ENCODE peak calls at places on chromosomes 13 and 19, in nine cellular contexts. I is Right ventricle myocardium superior; H is activated CD4-positive, alpha-beta T cell treated with anti-CD3 and anti-CD28 coated beads for 4 hours; W is A172; R is omental fat pad; B is H9; P is psoas muscle; O is CD8-positive, alpha-beta memory T cell; Q is non-pigmented ciliary epithelial cell. C is an unnamed sample.

GRCh38 chr13:86085890-86086289 is 286.7 kb upstream of the SLITRK6 start:
- DNase-seq in Q (no peak), O (no peak), P (no peak), R (no peak), B (no peak), H (no peak), W (no peak), I (no peak), C (no peak)

GRCh38 chr19:20661150-20661819 is at the start of gene ZNF626:
- DNase-seq in H (peak; percentile 88), P (peak; percentile 96), B (peak; percentile 97), Q (peak; percentile 91), I (peak; percentile 97), R (peak; percentile 97), O (peak; percentile 88), W (peak; percentile 55), C (peak; percentile 98)

GRCh38 chr19:46471116-46471733 is at the start of gene PNMA8A:
- DNase-seq in W (no peak), Q (no peak), H (no peak), P (peak; percentile 83), O (no peak), R (no peak), B (peak; percentile 95), I (peak; percentile 86), C (peak; percentile 52)

GRCh38 chr13:98963917-98964316 is 13.9 kb downstream of the DOCK9 start:
- DNase-seq in Q (no peak), P (no peak), H (no peak), I (no peak), O (no peak), R (no peak), W (no peak), B (no peak), C (no peak)

GRCh38 chr19:16605552-16605951 is 22.5 kb downstream of the MED26 start:
- DNase-seq in P (no peak), H (no peak), Q (no peak), I (peak; percentile 65), B (no peak), O (no peak), W (no peak), R (no peak), C (no peak)

GRCh38 chr13:30736461-30736860 is 1.1 kb downstream of the ALOX5AP start:
- DNase-seq in W (no peak), O (no peak), R (no peak), P (no peak), I (no peak), Q (no peak), B (no peak), H (no peak), C (no peak)

GRCh38 chr13:41222259-41222852 is 28.0 kb upstream of the KBTBD7 start:
- DNase-seq in O (peak; percentile 38), P (no peak), I (no peak), R (no peak), W (peak; percentile 49), Q (no peak), H (peak; percentile 45), B (peak; percentile 67), C (no peak)

GRCh38 chr13:75305057-75305456 is 176.9 kb downstream of the TBC1D4 start:
- DNase-seq in I (no peak), B (no peak), O (no peak), Q (no peak), P (no peak), R (no peak), H (no peak), W (no peak), C (no peak)

GRCh38 chr19:44476559-44477408 is 23.5 kb downstream of the ZNF180 start:
- DNase-seq in I (no peak), P (no peak), W (peak; percentile 19), O (no peak), Q (no peak), B (no peak), R (no peak), H (no peak), C (no peak)

GRCh38 chr19:10884273-10884672 is 12.9 kb downstream of the CARM1 start:
- DNase-seq in R (no peak), Q (no peak), W (peak; percentile 34), O (no peak), H (no peak), P (no peak), I (no peak), B (no peak), C (no peak)

GRCh38 chr19:22517496-22518411 is 95.6 kb upstream of the ZNF98 start:
- DNase-seq in W (no peak), O (no peak), B (no peak), Q (no peak), P (no peak), I (no peak), R (no peak), H (no peak), C (no peak)

GRCh38 chr19:19492026-19492610 is 23.2 kb downstream of the TSSK6 start:
- DNase-seq in B (no peak), Q (no peak), P (no peak), R (no peak), W (no peak), O (no peak), H (no peak), I (no peak), C (no peak)

GRCh38 chr13:86020350-86021002 is 221.3 kb upstream of the SLITRK6 start:
- DNase-seq in W (peak; percentile 15), R (no peak), P (no peak), I (no peak), Q (peak; percentile 49), H (no peak), O (no peak), B (no peak), C (no peak)

GRCh38 chr19:1615156-1615765 is 10.0 kb upstream of the UQCR11 start:
- DNase-seq in O (no peak), Q (no peak), B (no peak), I (no peak), H (no peak), W (no peak), R (no peak), P (no peak), C (no peak)

GRCh38 chr13:111517641-111518010 is 197.2 kb downstream of the TEX29 start:
- DNase-seq in H (no peak), R (no peak), I (no peak), P (no peak), B (no peak), O (no peak), W (no peak), Q (no peak), C (no peak)

GRCh38 chr19:48319647-48320537 is 5.5 kb upstream of the EMP3 start:
- DNase-seq in B (peak; percentile 88), R (peak; percentile 96), W (peak; percentile 50), H (peak; percentile 73), P (peak; percentile 82), I (peak; percentile 91), Q (no peak), O (peak; percentile 75), C (peak; percentile 65)

GRCh38 chr19:21256722-21257121 is 72.5 kb downstream of the ZNF708 start:
- DNase-seq in O (no peak), B (no peak), W (no peak), I (no peak), Q (no peak), H (no peak), P (no peak), R (no peak), C (no peak)

GRCh38 chr13:41764558-41764957 is 196.4 kb downstream of the VWA8 start:
- DNase-seq in I (no peak), P (no peak), O (no peak), W (no peak), B (no peak), H (no peak), R (no peak), Q (no peak), C (no peak)

GRCh38 chr19:56837892-56838679 is 2.4 kb downstream of the PEG3 start:
- DNase-seq in O (no peak), B (no peak), I (peak; percentile 82), H (no peak), W (no peak), Q (no peak), P (peak; percentile 73), R (peak; percentile 52), C (peak; percentile 66)

GRCh38 chr13:92974905-92975429 is 251.6 kb upstream of the GPC6 start:
- DNase-seq in I (no peak), H (no peak), P (no peak), R (no peak), O (no peak), Q (no peak), B (no peak), W (no peak), C (no peak)

GRCh38 chr13:85985791-85986190 is 186.6 kb upstream of the SLITRK6 start:
- DNase-seq in W (no peak), P (no peak), B (no peak), Q (no peak), H (no peak), I (no peak), R (no peak), O (no peak), C (no peak)

GRCh38 chr13:79898996-79899395 is 418.0 kb downstream of the NDFIP2 start:
- DNase-seq in I (no peak), H (no peak), Q (peak; percentile 1), W (no peak), P (no peak), R (no peak), B (no peak), O (no peak), C (no peak)

GRCh38 chr13:76129305-76130040 is 493.3 kb downstream of the LMO7 start:
- DNase-seq in R (no peak), P (no peak), O (no peak), B (no peak), Q (no peak), H (no peak), W (no peak), I (no peak), C (no peak)

GRCh38 chr13:73059460-73060250 is 850 bp downstream of the KLF5 start:
- DNase-seq in Q (no peak), H (peak; percentile 43), W (peak; percentile 10), B (peak; percentile 72), P (peak; percentile 58), I (peak; percentile 56), R (no peak), O (peak; percentile 9), C (peak; percentile 72)

GRCh38 chr19:41584260-41584810 is 8.4 kb downstream of the CEACAM21 start:
- DNase-seq in R (no peak), B (no peak), I (no peak), W (no peak), Q (no peak), P (no peak), O (no peak), H (no peak), C (no peak)

GRCh38 chr13:100817897-100818296 is 143.3 kb upstream of the TMTC4 start:
- DNase-seq in H (no peak), I (no peak), P (no peak), W (no peak), Q (no peak), B (no peak), R (no peak), O (no peak), C (no peak)

GRCh38 chr13:102538938-102539337 is 57.8 kb upstream of the TPP2 start:
- DNase-seq in Q (no peak), B (no peak), H (no peak), R (no peak), W (no peak), O (no peak), P (no peak), I (no peak), C (no peak)

GRCh38 chr13:59531571-59532091 is 632.1 kb downstream of the DIAPH3 start:
- DNase-seq in Q (peak; percentile 65), R (peak; percentile 63), W (peak; percentile 59), B (peak; percentile 68), O (no peak), I (peak; percentile 87), H (no peak), P (peak; percentile 67), C (peak; percentile 62)

GRCh38 chr19:10815007-10815531 is 20.9 kb downstream of the TMED1 start:
- DNase-seq in P (no peak), B (no peak), R (no peak), H (no peak), Q (no peak), O (no peak), I (no peak), W (no peak), C (no peak)

GRCh38 chr13:91319996-91320395 is 27.5 kb upstream of the MIR17HG start:
- DNase-seq in W (no peak), O (no peak), Q (no peak), B (no peak), P (no peak), R (no peak), I (no peak), H (no peak), C (no peak)

GRCh38 chr19:46413262-46414031 is at the start of gene CCDC8:
- DNase-seq in I (peak; percentile 90), Q (peak; percentile 85), O (no peak), R (no peak), P (peak; percentile 75), W (no peak), H (no peak), B (peak; percentile 97), C (peak; percentile 90)

C was measured in breast epithelium.